ENCODE peak calls at places on chromosome 20, in four cellular contexts. G, C, V and X are unnamed samples.

GRCh38 chr20:56360133-56360898 is 1.5 kb downstream of the FAM210B start:
- DNase-seq in V (peak; percentile 54), G (no peak), C (no peak), X (no peak)

GRCh38 chr20:24914388-24915241 is 34.5 kb upstream of the CST7 start:
- DNase-seq in C (no peak), G (no peak), V (no peak), X (no peak)

GRCh38 chr20:14838663-14839650 is 501.5 kb upstream of the FLRT3 start:
- DNase-seq in V (no peak), C (no peak), G (no peak), X (no peak)

GRCh38 chr20:38599410-38599882 is 2.2 kb upstream of the ARHGAP40 start:
- DNase-seq in V (no peak), G (peak; percentile 94), C (no peak), X (no peak)

GRCh38 chr20:57560554-57561355 is at the start of gene PCK1:
- DNase-seq in V (peak; percentile 95), C (peak; percentile 18), G (no peak), X (no peak)

GRCh38 chr20:25050501-25051350 is 7.2 kb downstream of the ACSS1 start:
- DNase-seq in G (no peak), C (no peak), V (no peak), X (no peak)

GRCh38 chr20:45258669-45259068 is 4.3 kb upstream of the SLPI start:
- DNase-seq in G (no peak), V (no peak), C (no peak), X (no peak)

GRCh38 chr20:60695223-60695622 is 556.8 kb upstream of the CDH4 start:
- DNase-seq in V (no peak), C (no peak), G (no peak), X (peak; percentile 93)

GRCh38 chr20:16661738-16662137 is 68.1 kb upstream of the SNRPB2 start:
- DNase-seq in V (no peak), G (no peak), C (no peak), X (no peak)

GRCh38 chr20:49899551-49900383 is 15.6 kb downstream of the SPATA2 start:
- DNase-seq in G (no peak), C (no peak), V (no peak), X (no peak)

GRCh38 chr20:1041845-1042390 is 39.8 kb upstream of the RSPO4 start:
- DNase-seq in C (no peak), V (no peak), G (no peak), X (no peak)

GRCh38 chr20:13008761-13009681 is at the start of gene SPTLC3:
- DNase-seq in C (no peak), V (no peak), G (no peak), X (peak; percentile 14)

GRCh38 chr20:34558320-34559202 is at the start of gene MAP1LC3A:
- DNase-seq in V (peak; percentile 99), G (peak; percentile 100), C (peak; percentile 91), X (no peak)

GRCh38 chr20:41408986-41409385 is 42.4 kb upstream of the EMILIN3 start:
- DNase-seq in C (no peak), G (peak; percentile 62), V (no peak), X (peak; percentile 82)

GRCh38 chr20:25025986-25026605 is 31.8 kb downstream of the ACSS1 start:
- DNase-seq in C (no peak), V (no peak), G (no peak), X (no peak)

GRCh38 chr20:49765413-49765736 is 47.3 kb upstream of the SLC9A8 start:
- DNase-seq in G (no peak), C (no peak), V (no peak), X (no peak)

GRCh38 chr20:38147166-38147565 is 17.9 kb downstream of the TGM2 start:
- DNase-seq in C (no peak), G (no peak), V (no peak), X (no peak)

GRCh38 chr20:23047738-23048214 is 1.7 kb downstream of the THBD start:
- DNase-seq in G (peak; percentile 86), C (no peak), V (peak; percentile 30), X (no peak)

GRCh38 chr20:60372822-60373221 is 414.6 kb downstream of the CDH26 start:
- DNase-seq in G (no peak), C (no peak), V (no peak), X (peak; percentile 56)

GRCh38 chr20:2330090-2330695 is 34.4 kb downstream of the TGM3 start:
- DNase-seq in G (no peak), C (no peak), V (no peak), X (peak; percentile 89)

GRCh38 chr20:25025091-25025861 is 32.7 kb downstream of the ACSS1 start:
- DNase-seq in G (no peak), C (no peak), V (no peak), X (no peak)

GRCh38 chr20:48722002-48722731 is 105.6 kb downstream of the PREX1 start:
- DNase-seq in G (no peak), V (no peak), C (no peak), X (peak; percentile 93)

GRCh38 chr20:33674294-33675126 is at the start of gene NECAB3:
- DNase-seq in G (peak; percentile 98), C (peak; percentile 75), V (peak; percentile 79), X (peak; percentile 82)

GRCh38 chr20:2515203-2515602 is 6.5 kb upstream of the ZNF343 start:
- DNase-seq in V (no peak), C (no peak), G (no peak), X (no peak)

GRCh38 chr20:11140359-11140758 is 466.6 kb upstream of the JAG1 start:
- DNase-seq in G (no peak), V (no peak), C (no peak), X (no peak)

GRCh38 chr20:33211817-33212424 is 5.2 kb upstream of the BPIFA3 start:
- DNase-seq in V (peak; percentile 41), G (no peak), C (peak; percentile 83), X (peak; percentile 70)

GRCh38 chr20:50272413-50273120 is 81.9 kb downstream of the CEBPB start:
- DNase-seq in C (no peak), G (no peak), V (no peak), X (no peak)

GRCh38 chr20:16194961-16195360 is 378.3 kb downstream of the KIF16B start:
- DNase-seq in G (no peak), C (no peak), V (no peak), X (no peak)

GRCh38 chr20:10646886-10647420 is 26.8 kb downstream of the JAG1 start:
- DNase-seq in C (no peak), V (no peak), G (no peak), X (no peak)

GRCh38 chr20:33828912-33829560 is 17.9 kb downstream of the CHMP4B start:
- DNase-seq in V (no peak), G (no peak), C (no peak), X (no peak)

GRCh38 chr20:12058201-12058600 is 140.5 kb downstream of the BTBD3 start:
- DNase-seq in G (no peak), V (no peak), C (no peak), X (peak; percentile 54)

GRCh38 chr20:57593134-57593886 is 26.9 kb downstream of the ZBP1 start:
- DNase-seq in G (peak; percentile 69), V (no peak), C (no peak), X (no peak)

GRCh38 chr20:53768329-53768728 is 174.7 kb upstream of the ZNF217 start:
- DNase-seq in G (no peak), V (no peak), C (no peak), X (no peak)

GRCh38 chr20:49505518-49505917 is 23.1 kb upstream of the KCNB1 start:
- DNase-seq in V (no peak), C (no peak), G (no peak), X (peak; percentile 20)

GRCh38 chr20:18793625-18794427 is 19.8 kb upstream of the SCP2D1 start:
- DNase-seq in V (peak; percentile 93), G (peak; percentile 89), C (peak; percentile 90), X (peak; percentile 92)
- TF ChIP-seq POLR2A in V (peak; percentile 72), G (peak; percentile 84), C (peak; percentile 74), X (peak; percentile 78)

GRCh38 chr20:18678599-18678998 is 90.7 kb downstream of the DTD1 start:
- DNase-seq in G (no peak), C (no peak), V (no peak), X (no peak)
- TF ChIP-seq POLR2A in G (no peak), C (no peak), V (no peak), X (no peak)

GRCh38 chr20:21707267-21707666 is 1.8 kb downstream of the PAX1 start:
- DNase-seq in G (no peak), C (no peak), V (no peak), X (no peak)
- TF ChIP-seq POLR2A in G (no peak), C (no peak), V (no peak), X (no peak)

GRCh38 chr20:47358672-47359532 is 2.4 kb upstream of the ZMYND8 start:
- DNase-seq in G (no peak), V (peak; percentile 85), C (peak; percentile 32), X (peak; percentile 88)
- TF ChIP-seq POLR2A in G (peak; percentile 80), V (peak; percentile 78), C (peak; percentile 46), X (peak; percentile 62)

GRCh38 chr20:43961116-43961515 is 46.5 kb downstream of the TOX2 start:
- DNase-seq in C (no peak), V (no peak), G (no peak), X (no peak)

GRCh38 chr20:43959079-43959919 is 44.6 kb downstream of the TOX2 start:
- DNase-seq in G (no peak), C (no peak), V (no peak), X (peak; percentile 56)

GRCh38 chr20:43960231-43960630 is 45.6 kb downstream of the TOX2 start:
- DNase-seq in G (no peak), V (no peak), C (no peak), X (no peak)

GRCh38 chr20:43958626-43959025 is 44.0 kb downstream of the TOX2 start:
- DNase-seq in G (no peak), C (no peak), V (no peak), X (no peak)

DNA sequence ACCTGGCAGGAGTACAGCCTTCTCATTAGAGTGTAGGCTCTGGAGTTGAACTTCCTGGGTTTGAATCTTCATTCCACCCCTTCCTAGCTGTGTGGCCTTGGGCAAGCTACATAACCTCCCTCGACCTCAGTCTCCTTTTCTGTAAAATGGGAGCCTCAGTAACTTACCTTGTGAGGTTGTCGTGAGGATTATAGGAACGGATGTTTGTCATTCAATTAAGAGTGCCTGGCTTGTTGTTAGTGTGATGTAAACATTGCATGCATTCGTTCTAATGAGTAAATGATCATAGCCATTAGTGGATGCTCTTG is 45.2 kb downstream of the TOX2 start:
- DNase-seq in C (no peak), V (no peak), G (no peak), X (no peak)
- TF ChIP-seq POLR2A in C (no peak), V (no peak), G (no peak), X (no peak)